ENCODE peak calls at places on chromosomes 7 and 10, in eight cellular contexts. Z is skeletal muscle cell, O is GM06990, T is A549, W is upper lobe of right lung, E is bronchial epithelial cell, Y is fibroblast of pulmonary artery, X is brain microvascular endothelial cell. K is an unnamed sample.

GRCh38 chr10:8513155-8514147 is 459.0 kb downstream of the GATA3 start:
- DNase-seq in X (no peak), T (no peak), W (no peak), Y (no peak), O (no peak), Z (no peak), E (no peak), K (peak; percentile 64)

GRCh38 chr10:91335147-91335546 is 75.0 kb upstream of the HECTD2 start:
- DNase-seq in Z (no peak), E (no peak), X (no peak), T (peak; percentile 23), Y (no peak), W (no peak), O (no peak), K (peak; percentile 9)

GRCh38 chr7:45267262-45267661 is 109.7 kb downstream of the RAMP3 start:
- DNase-seq in O (no peak), Z (no peak), E (no peak), Y (peak; percentile 3), T (no peak), W (no peak), X (peak; percentile 9), K (no peak)

GRCh38 chr10:133024711-133025557 is 62.8 kb upstream of the ADGRA1 start:
- DNase-seq in W (no peak), Y (no peak), Z (no peak), E (no peak), O (no peak), T (no peak), X (no peak), K (peak; percentile 88)

GRCh38 chr7:27678617-27679260 is 16.1 kb upstream of the HIBADH start:
- DNase-seq in Y (no peak), E (peak; percentile 72), W (no peak), X (no peak), T (peak; percentile 48), Z (no peak), O (no peak), K (no peak)

GRCh38 chr7:123070702-123071286 is 75.3 kb upstream of the TAS2R16 start:
- DNase-seq in O (no peak), T (peak; percentile 39), X (peak; percentile 11), W (no peak), Z (no peak), Y (peak; percentile 50), E (peak; percentile 8), K (peak; percentile 12)

GRCh38 chr7:124813962-124814798 is 48.6 kb upstream of the GPR37 start:
- DNase-seq in X (no peak), W (no peak), O (no peak), T (no peak), Z (no peak), Y (no peak), E (peak; percentile 7), K (no peak)

GRCh38 chr7:44145969-44146897 is 5.1 kb upstream of the MYL7 start:
- DNase-seq in O (peak; percentile 44), T (peak; percentile 46), Y (peak; percentile 59), E (peak; percentile 28), Z (no peak), W (peak; percentile 88), X (peak; percentile 22), K (peak; percentile 100)

GRCh38 chr7:81470084-81470723 is 299.6 kb downstream of the HGF start:
- DNase-seq in X (peak; percentile 56), T (peak; percentile 90), E (peak; percentile 54), W (peak; percentile 73), Z (peak; percentile 46), O (no peak), Y (peak; percentile 85), K (peak; percentile 22)

GRCh38 chr7:23290993-23291392 is 8.1 kb upstream of the MALSU1 start:
- DNase-seq in Y (no peak), O (no peak), W (no peak), Z (no peak), E (no peak), X (no peak), T (no peak), K (no peak)

GRCh38 chr7:97107192-97107800 is 10.2 kb upstream of the SDHAF3 start:
- DNase-seq in X (no peak), O (no peak), E (peak; percentile 43), Y (peak; percentile 83), Z (no peak), T (no peak), W (no peak), K (no peak)

GRCh38 chr10:63666836-63667383 is 145.7 kb downstream of the REEP3 start:
- DNase-seq in E (peak; percentile 21), W (no peak), O (no peak), T (no peak), Y (peak; percentile 96), Z (peak; percentile 96), X (peak; percentile 83), K (no peak)

GRCh38 chr7:73937014-73937413 is 76.1 kb downstream of the TMEM270 start:
- DNase-seq in E (no peak), Z (no peak), T (no peak), W (no peak), X (no peak), O (no peak), Y (no peak), K (no peak)

GRCh38 chr10:78863121-78863520 is 205.6 kb upstream of the ZMIZ1 start:
- DNase-seq in E (no peak), W (no peak), O (no peak), T (no peak), X (no peak), Z (no peak), Y (no peak), K (no peak)

GRCh38 chr10:44471410-44471809 is 86.5 kb upstream of the CXCL12 start:
- DNase-seq in O (no peak), W (no peak), X (no peak), E (no peak), Z (no peak), T (no peak), Y (peak; percentile 24), K (no peak)

GRCh38 chr7:16989883-16990413 is 108.2 kb upstream of the AGR3 start:
- DNase-seq in Z (peak; percentile 84), E (peak; percentile 97), X (peak; percentile 62), O (no peak), T (peak; percentile 96), Y (peak; percentile 98), W (peak; percentile 70), K (no peak)

GRCh38 chr7:69211739-69212138 is 386.5 kb upstream of the AUTS2 start:
- DNase-seq in X (no peak), Y (no peak), T (peak; percentile 30), Z (no peak), W (no peak), O (no peak), E (no peak), K (peak; percentile 56)

GRCh38 chr7:158431941-158432347 is 155.7 kb downstream of the PTPRN2 start:
- DNase-seq in Y (peak; percentile 88), O (no peak), Z (peak; percentile 94), E (peak; percentile 99), X (peak; percentile 99), T (peak; percentile 98), W (peak; percentile 73), K (peak; percentile 42)

GRCh38 chr7:151936207-151936606 is 20.0 kb upstream of the GALNTL5 start:
- DNase-seq in X (no peak), T (no peak), W (no peak), O (peak; percentile 41), E (no peak), Z (no peak), Y (no peak), K (no peak)
- H3K4me3 ChIP-seq in X (no peak overlapping the region), T (no peak overlapping the region), W (peak overlapping the region; percentile 16), O (no peak overlapping the region), E (no peak overlapping the region), Z (no peak overlapping the region), Y (no peak overlapping the region), K (no peak overlapping the region)

GRCh38 chr7:117014673-117015133 is 61.4 kb downstream of the ST7 start:
- DNase-seq in O (no peak), X (peak; percentile 75), Z (no peak), E (peak; percentile 46), T (no peak), W (no peak), Y (peak; percentile 77), K (no peak)
- H3K4me3 ChIP-seq in O (peak overlapping the region; percentile 52), X (no peak overlapping the region), Z (no peak overlapping the region), E (peak overlapping the region; percentile 5), T (no peak overlapping the region), W (peak overlapping the region; percentile 23), Y (peak overlapping the region; percentile 34), K (no peak overlapping the region)

GRCh38 chr7:79093421-79093820 is 360.0 kb downstream of the MAGI2 start:
- DNase-seq in E (no peak), T (no peak), O (no peak), Z (no peak), Y (no peak), X (no peak), W (no peak), K (no peak)
- H3K4me3 ChIP-seq in E (no peak overlapping the region), T (no peak overlapping the region), O (no peak overlapping the region), Z (no peak overlapping the region), Y (no peak overlapping the region), X (no peak overlapping the region), W (no peak overlapping the region), K (no peak overlapping the region)

GRCh38 chr7:92813390-92814024 is 22.9 kb downstream of the CDK6 start:
- DNase-seq in T (no peak), Z (no peak), Y (peak; percentile 29), W (no peak), X (no peak), O (peak; percentile 69), E (no peak), K (no peak)

GRCh38 chr7:92809397-92810241 is 26.8 kb downstream of the CDK6 start:
- DNase-seq in W (no peak), T (peak; percentile 94), Z (peak; percentile 90), Y (peak; percentile 96), O (peak; percentile 61), X (peak; percentile 95), E (peak; percentile 92), K (no peak)

GRCh38 chr7:92808635-92809034 is 27.7 kb downstream of the CDK6 start:
- DNase-seq in O (no peak), X (no peak), T (no peak), W (no peak), Z (no peak), Y (no peak), E (no peak), K (no peak)

GRCh38 chr7:92810242-92810611 is 26.1 kb downstream of the CDK6 start:
- DNase-seq in E (no peak), W (no peak), T (peak; percentile 58), O (peak; percentile 52), X (peak; percentile 59), Y (peak; percentile 63), Z (no peak), K (no peak)

GRCh38 chr7:92811158-92811557 is 25.2 kb downstream of the CDK6 start:
- DNase-seq in X (no peak), T (no peak), Z (no peak), O (no peak), Y (no peak), E (no peak), W (no peak), K (no peak)
- H3K4me3 ChIP-seq in X (no peak overlapping the region), T (no peak overlapping the region), Z (no peak overlapping the region), O (no peak overlapping the region), Y (no peak overlapping the region), E (no peak overlapping the region), W (no peak overlapping the region), K (no peak overlapping the region)